ENCODE peak calls at places on chromosome 1, in seven cellular contexts. One of them, this sample, is unnamed.

GRCh38 chr1:22710688-22711024 is at the start of gene EPHB2:
- DNase-seq in gastrocnemius medialis: no peak
- DNase-seq in CD4-positive, alpha-beta memory T cell: peak; percentile 22
- DNase-seq in sigmoid colon: no peak
- DNase-seq in colonic mucosa: peak; percentile 63
- DNase-seq in Karpas-422: peak; percentile 77
- DNase-seq in RWPE2: no peak
- DNase-seq in this sample: peak; percentile 85

GRCh38 chr1:180643693-180644092 is 11.9 kb downstream of the XPR1 start:
- DNase-seq in colonic mucosa: no peak
- DNase-seq in gastrocnemius medialis: peak; percentile 11
- DNase-seq in RWPE2: no peak
- DNase-seq in Karpas-422: no peak
- DNase-seq in sigmoid colon: no peak
- DNase-seq in CD4-positive, alpha-beta memory T cell: no peak
- DNase-seq in this sample: no peak

GRCh38 chr1:204275695-204276596 is 62.2 kb upstream of the GOLT1A start:
- DNase-seq in gastrocnemius medialis: no peak
- DNase-seq in colonic mucosa: no peak
- DNase-seq in CD4-positive, alpha-beta memory T cell: no peak
- DNase-seq in sigmoid colon: peak; percentile 62
- DNase-seq in Karpas-422: no peak
- DNase-seq in RWPE2: no peak
- DNase-seq in this sample: peak; percentile 26

GRCh38 chr1:42816600-42817439 is at the start of the genes ERMAP and SVBP:
- DNase-seq in gastrocnemius medialis: peak; percentile 84
- DNase-seq in RWPE2: peak; percentile 90
- DNase-seq in colonic mucosa: peak; percentile 95
- DNase-seq in CD4-positive, alpha-beta memory T cell: peak; percentile 92
- DNase-seq in sigmoid colon: peak; percentile 95
- DNase-seq in Karpas-422: peak; percentile 97
- DNase-seq in this sample: peak; percentile 98

GRCh38 chr1:240808381-240808780 is 196.4 kb upstream of the GREM2 start:
- DNase-seq in colonic mucosa: no peak
- DNase-seq in Karpas-422: no peak
- DNase-seq in sigmoid colon: no peak
- DNase-seq in CD4-positive, alpha-beta memory T cell: no peak
- DNase-seq in gastrocnemius medialis: no peak
- DNase-seq in RWPE2: no peak
- DNase-seq in this sample: no peak

GRCh38 chr1:8463144-8463927 is 145.4 kb downstream of the SLC45A1 start:
- DNase-seq in sigmoid colon: no peak
- DNase-seq in CD4-positive, alpha-beta memory T cell: peak; percentile 12
- DNase-seq in RWPE2: no peak
- DNase-seq in Karpas-422: no peak
- DNase-seq in gastrocnemius medialis: peak; percentile 32
- DNase-seq in colonic mucosa: peak; percentile 62
- DNase-seq in this sample: peak; percentile 60

GRCh38 chr1:29688477-29689365 is 452.4 kb downstream of the PTPRU start:
- DNase-seq in colonic mucosa: no peak
- DNase-seq in RWPE2: peak; percentile 40
- DNase-seq in Karpas-422: peak; percentile 36
- DNase-seq in sigmoid colon: peak; percentile 22
- DNase-seq in gastrocnemius medialis: no peak
- DNase-seq in CD4-positive, alpha-beta memory T cell: no peak
- DNase-seq in this sample: no peak

GRCh38 chr1:220819627-220820026 is 32.9 kb downstream of the MTARC1 start:
- DNase-seq in sigmoid colon: no peak
- DNase-seq in RWPE2: no peak
- DNase-seq in Karpas-422: no peak
- DNase-seq in colonic mucosa: no peak
- DNase-seq in gastrocnemius medialis: no peak
- DNase-seq in CD4-positive, alpha-beta memory T cell: no peak
- DNase-seq in this sample: no peak

GRCh38 chr1:154483941-154484803 is 17.8 kb upstream of the TDRD10 start:
- DNase-seq in CD4-positive, alpha-beta memory T cell: no peak
- DNase-seq in sigmoid colon: no peak
- DNase-seq in RWPE2: no peak
- DNase-seq in colonic mucosa: no peak
- DNase-seq in gastrocnemius medialis: no peak
- DNase-seq in Karpas-422: no peak
- DNase-seq in this sample: no peak

GRCh38 chr1:5685446-5686040 is 306.7 kb downstream of the NPHP4 start:
- DNase-seq in sigmoid colon: no peak
- DNase-seq in Karpas-422: no peak
- DNase-seq in colonic mucosa: no peak
- DNase-seq in gastrocnemius medialis: no peak
- DNase-seq in RWPE2: peak; percentile 19
- DNase-seq in CD4-positive, alpha-beta memory T cell: no peak
- DNase-seq in this sample: no peak
- H3K9me3 ChIP-seq in sigmoid colon: no peaks in the 10 kb centered on the region
- H3K9me3 ChIP-seq in Karpas-422: no peaks in the 10 kb centered on the region
- H3K9me3 ChIP-seq in colonic mucosa: no peaks in the 10 kb centered on the region
- H3K9me3 ChIP-seq in gastrocnemius medialis: no peaks in the 10 kb centered on the region
- H3K9me3 ChIP-seq in RWPE2: no peaks in the 10 kb centered on the region
- H3K9me3 ChIP-seq in CD4-positive, alpha-beta memory T cell: no peaks in the 10 kb centered on the region
- H3K9me3 ChIP-seq in this sample: no peaks in the 10 kb centered on the region

GRCh38 chr1:236144033-236144432 is 1.7 kb downstream of the GPR137B start:
- DNase-seq in Karpas-422: peak; percentile 76
- DNase-seq in colonic mucosa: no peak
- DNase-seq in RWPE2: no peak
- DNase-seq in gastrocnemius medialis: no peak
- DNase-seq in CD4-positive, alpha-beta memory T cell: no peak
- DNase-seq in sigmoid colon: no peak
- DNase-seq in this sample: no peak

GRCh38 chr1:236142358-236143103 is at the start of gene GPR137B:
- DNase-seq in Karpas-422: peak; percentile 85
- DNase-seq in gastrocnemius medialis: no peak
- DNase-seq in sigmoid colon: no peak
- DNase-seq in CD4-positive, alpha-beta memory T cell: peak; percentile 42
- DNase-seq in colonic mucosa: peak; percentile 67
- DNase-seq in RWPE2: no peak
- DNase-seq in this sample: peak; percentile 46

GRCh38 chr1:236143104-236143948 is 987 bp downstream of the GPR137B start:
- DNase-seq in colonic mucosa: no peak
- DNase-seq in Karpas-422: peak; percentile 75
- DNase-seq in gastrocnemius medialis: no peak
- DNase-seq in RWPE2: no peak
- DNase-seq in sigmoid colon: no peak
- DNase-seq in CD4-positive, alpha-beta memory T cell: no peak
- DNase-seq in this sample: peak; percentile 39

GRCh38 chr1:236147068-236147467 is 4.7 kb downstream of the GPR137B start:
- DNase-seq in gastrocnemius medialis: no peak
- DNase-seq in CD4-positive, alpha-beta memory T cell: no peak
- DNase-seq in RWPE2: no peak
- DNase-seq in sigmoid colon: no peak
- DNase-seq in colonic mucosa: peak; percentile 50
- DNase-seq in Karpas-422: no peak
- DNase-seq in this sample: no peak

DNA sequence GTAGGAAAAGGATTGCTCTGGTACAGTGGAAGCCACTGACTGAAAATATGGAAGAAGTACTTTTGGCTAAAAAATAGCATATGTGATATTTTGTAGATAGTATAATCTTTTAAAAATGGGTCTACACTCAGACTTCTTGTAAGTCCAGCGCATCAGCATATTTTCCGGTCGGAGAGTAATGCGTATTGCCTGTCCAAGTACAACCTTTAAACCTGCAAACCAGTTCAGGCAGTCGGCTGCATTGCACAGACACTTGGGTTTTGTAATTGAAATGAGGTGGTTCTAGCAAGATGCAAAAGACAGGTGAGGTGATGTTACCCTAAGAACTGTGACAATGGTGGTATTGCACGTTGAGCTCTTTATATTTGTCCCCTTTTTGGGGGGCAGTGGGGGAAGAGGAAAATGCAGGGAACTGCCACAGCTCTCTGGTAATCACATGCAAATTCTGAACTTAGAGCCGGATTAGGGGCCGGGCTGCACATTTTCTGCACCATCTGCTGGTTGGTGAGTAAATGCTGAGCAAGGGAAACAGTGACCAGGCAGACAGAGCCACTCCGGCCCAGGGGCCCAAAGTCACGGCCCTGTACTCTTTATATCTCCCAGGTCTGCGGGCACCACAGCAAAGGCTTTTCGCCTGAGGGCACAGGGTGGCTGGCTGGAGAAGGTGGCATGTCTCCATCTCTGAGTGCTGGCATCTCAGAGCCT is 2.3 kb downstream of the GPR137B start:
- DNase-seq in CD4-positive, alpha-beta memory T cell: no peak
- DNase-seq in sigmoid colon: no peak
- DNase-seq in Karpas-422: peak; percentile 93
- DNase-seq in colonic mucosa: no peak
- DNase-seq in RWPE2: no peak
- DNase-seq in gastrocnemius medialis: no peak
- DNase-seq in this sample: no peak
- H3K4me3 ChIP-seq in CD4-positive, alpha-beta memory T cell: no peak overlapping the region
- H3K4me3 ChIP-seq in sigmoid colon: peak overlapping the region; percentile 74
- H3K4me3 ChIP-seq in Karpas-422: peak overlapping the region; percentile 88
- H3K4me3 ChIP-seq in colonic mucosa: no peak overlapping the region
- H3K4me3 ChIP-seq in RWPE2: no peak overlapping the region
- H3K4me3 ChIP-seq in gastrocnemius medialis: no peak overlapping the region
- H3K4me3 ChIP-seq in this sample: no peak overlapping the region

DNA sequence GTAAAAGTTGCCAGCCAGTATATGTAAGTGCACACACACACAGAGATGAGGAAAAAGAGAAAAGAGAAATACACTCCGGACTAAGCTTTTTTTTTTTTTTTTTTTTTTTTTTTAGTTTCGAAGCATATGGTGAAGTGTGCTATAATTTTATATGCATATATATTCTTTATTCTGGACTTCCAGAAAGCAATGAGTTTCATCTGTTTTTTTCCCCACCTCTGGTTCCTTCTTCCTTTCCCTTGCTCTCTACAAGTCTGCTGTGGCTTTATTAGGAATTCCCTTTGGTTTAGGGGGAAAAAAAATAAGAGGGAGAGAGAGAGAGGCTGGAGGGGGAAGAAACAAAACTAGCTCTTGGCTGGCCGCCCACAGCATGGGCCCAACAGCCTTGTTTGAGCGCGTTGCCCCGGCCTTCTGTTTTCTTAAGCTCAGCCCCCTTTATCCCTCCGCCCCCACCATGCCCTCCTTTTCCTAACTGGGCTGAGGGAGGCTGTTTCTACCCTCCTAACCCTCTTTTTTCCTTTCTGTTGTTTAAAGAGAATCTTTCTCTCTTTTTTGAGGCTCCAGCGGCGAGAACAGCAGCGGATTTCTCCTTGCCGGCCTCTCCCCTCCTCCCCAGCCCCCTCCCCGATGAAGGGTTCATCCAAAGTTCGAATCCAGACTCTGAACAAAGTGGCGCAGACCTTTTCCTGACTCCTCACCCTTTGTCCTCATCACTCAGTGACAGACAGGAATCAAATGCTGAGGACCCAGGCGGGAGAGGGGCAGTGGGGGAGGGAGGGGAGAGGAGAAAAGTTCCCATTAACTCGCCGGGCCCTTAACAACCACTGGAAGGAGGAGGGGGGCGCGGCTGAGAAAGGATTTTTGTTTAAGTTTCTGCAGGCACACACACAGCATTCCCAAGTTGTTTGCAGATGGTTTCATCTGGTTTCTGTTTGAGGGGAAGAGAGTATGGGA is 29.7 kb downstream of the PBX1 start:
- DNase-seq in sigmoid colon: peak; percentile 93
- DNase-seq in CD4-positive, alpha-beta memory T cell: no peak
- DNase-seq in RWPE2: no peak
- DNase-seq in colonic mucosa: peak; percentile 50
- DNase-seq in gastrocnemius medialis: no peak
- DNase-seq in Karpas-422: no peak
- DNase-seq in this sample: peak; percentile 85
- H3K4me1 ChIP-seq in sigmoid colon: no peaks in the 10 kb centered on the region
- H3K4me1 ChIP-seq in CD4-positive, alpha-beta memory T cell: no peaks in the 10 kb centered on the region
- H3K4me1 ChIP-seq in RWPE2: peaks cover 7% of the 10 kb centered on the region
- H3K4me1 ChIP-seq in colonic mucosa: peaks cover 6% of the 10 kb centered on the region
- H3K4me1 ChIP-seq in gastrocnemius medialis: peaks cover 33% of the 10 kb centered on the region
- H3K4me1 ChIP-seq in Karpas-422: no peaks in the 10 kb centered on the region
- H3K4me1 ChIP-seq in this sample: peaks cover 19% of the 10 kb centered on the region

DNA sequence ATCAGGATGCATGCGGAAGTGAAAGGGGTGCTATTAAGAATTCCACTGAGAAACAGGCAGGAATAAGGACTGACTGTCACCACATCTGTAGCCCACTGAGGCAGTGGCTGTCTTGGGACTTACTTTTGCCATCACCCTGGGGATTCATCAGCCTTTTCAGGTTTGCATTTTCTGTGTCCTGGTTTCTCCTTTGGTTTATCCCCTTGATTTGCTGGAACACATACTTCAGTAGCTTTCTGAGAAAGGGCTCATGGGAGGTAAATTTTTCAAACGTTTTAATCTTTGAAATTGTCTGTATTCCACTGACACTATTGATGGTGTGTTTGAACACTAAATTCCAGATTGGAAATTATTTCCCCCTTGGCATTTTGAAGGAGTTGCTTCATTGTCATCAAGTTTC is 80.2 kb upstream of the ACTRT2 start:
- DNase-seq in CD4-positive, alpha-beta memory T cell: no peak
- DNase-seq in colonic mucosa: no peak
- DNase-seq in sigmoid colon: peak; percentile 1
- DNase-seq in Karpas-422: no peak
- DNase-seq in RWPE2: no peak
- DNase-seq in gastrocnemius medialis: no peak
- DNase-seq in this sample: no peak
- H3K9me3 ChIP-seq in CD4-positive, alpha-beta memory T cell: no peaks in the 10 kb centered on the region
- H3K9me3 ChIP-seq in colonic mucosa: no peaks in the 10 kb centered on the region
- H3K9me3 ChIP-seq in sigmoid colon: no peaks in the 10 kb centered on the region
- H3K9me3 ChIP-seq in Karpas-422: no peaks in the 10 kb centered on the region
- H3K9me3 ChIP-seq in RWPE2: peaks cover 4% of the 10 kb centered on the region
- H3K9me3 ChIP-seq in gastrocnemius medialis: no peaks in the 10 kb centered on the region
- H3K9me3 ChIP-seq in this sample: no peaks in the 10 kb centered on the region

GRCh38 chr1:60090662-60091061 is 17.1 kb upstream of the C1orf87 start:
- DNase-seq in CD4-positive, alpha-beta memory T cell: no peak
- DNase-seq in gastrocnemius medialis: no peak
- DNase-seq in Karpas-422: no peak
- DNase-seq in colonic mucosa: no peak
- DNase-seq in RWPE2: no peak
- DNase-seq in sigmoid colon: no peak
- DNase-seq in this sample: no peak
- H3K4me3 ChIP-seq in CD4-positive, alpha-beta memory T cell: no peak overlapping the region
- H3K4me3 ChIP-seq in gastrocnemius medialis: no peak overlapping the region
- H3K4me3 ChIP-seq in Karpas-422: no peak overlapping the region
- H3K4me3 ChIP-seq in colonic mucosa: no peak overlapping the region
- H3K4me3 ChIP-seq in RWPE2: no peak overlapping the region
- H3K4me3 ChIP-seq in sigmoid colon: no peak overlapping the region
- H3K4me3 ChIP-seq in this sample: no peak overlapping the region

This sample was measured in right cardiac atrium.